ENCODE peak calls at places on chromosomes 7 and 10, in seven cellular contexts. J, L, X, B, T, S and G are unnamed samples.

GRCh38 chr7:50411333-50412028 is 38.7 kb downstream of the FIGNL1 start:
- DNase-seq in B (no peak), T (no peak), S (no peak), J (no peak), X (no peak), L (no peak), G (no peak)

GRCh38 chr10:63007112-63007511 is 126.0 kb upstream of the NRBF2 start:
- DNase-seq in J (no peak), X (no peak), S (no peak), B (no peak), T (no peak), L (no peak), G (no peak)

GRCh38 chr7:136133491-136133990 is 156.4 kb upstream of the MTPN start:
- DNase-seq in J (no peak), T (no peak), B (no peak), X (no peak), S (no peak), L (no peak), G (no peak)

GRCh38 chr10:109934958-109935793 is 11.9 kb upstream of the XPNPEP1 start:
- DNase-seq in J (no peak), T (peak), S (no peak), L (peak), B (no peak), X (no peak), G (no peak)

GRCh38 chr10:24247841-24248240 is 38.9 kb downstream of the KIAA1217 start:
- DNase-seq in T (no peak), L (no peak), B (no peak), S (no peak), X (no peak), J (no peak), G (no peak)

GRCh38 chr7:68020102-68020501 is 1023.5 kb downstream of the TYW1 start:
- DNase-seq in J (no peak), T (no peak), L (no peak), B (no peak), X (no peak), S (no peak), G (no peak)

GRCh38 chr7:598899-599298 is 79.3 kb upstream of the PDGFA start:
- DNase-seq in X (no peak), L (no peak), B (no peak), S (no peak), T (peak), J (no peak), G (no peak)

GRCh38 chr10:49136525-49136924 is 2.7 kb upstream of the FAM170B start:
- DNase-seq in J (no peak), B (no peak), T (no peak), L (no peak), S (no peak), X (no peak), G (no peak)

GRCh38 chr7:124738639-124739038 is 27.0 kb downstream of the GPR37 start:
- DNase-seq in B (no peak), L (no peak), J (no peak), S (no peak), X (no peak), T (no peak), G (no peak)

GRCh38 chr7:94375713-94376112 is 19.0 kb upstream of the COL1A2 start:
- DNase-seq in S (peak), L (peak), J (no peak), T (peak), B (no peak), X (no peak), G (no peak)

GRCh38 chr10:98134431-98135221 is at the start of gene R3HCC1L:
- DNase-seq in J (peak), T (peak), X (peak), S (peak), B (peak), L (peak), G (peak)

GRCh38 chr7:113698556-113699220 is 220.1 kb downstream of the PPP1R3A start:
- DNase-seq in J (no peak), L (peak), X (no peak), T (no peak), B (peak), S (no peak), G (no peak)

GRCh38 chr10:30817541-30817940 is 188.0 kb upstream of the LYZL2 start:
- DNase-seq in S (no peak), X (no peak), L (no peak), T (no peak), J (no peak), B (no peak), G (no peak)

GRCh38 chr7:17696422-17696821 is 243.9 kb downstream of the SNX13 start:
- DNase-seq in S (no peak), J (no peak), X (peak), B (peak), L (peak), T (peak), G (no peak)

GRCh38 chr10:15430969-15431791 is 60.1 kb upstream of the FAM171A1 start:
- DNase-seq in J (no peak), S (no peak), X (no peak), L (no peak), B (no peak), T (no peak), G (no peak)

GRCh38 chr7:53336133-53336532 is 300.7 kb downstream of the POM121L12 start:
- DNase-seq in B (no peak), X (no peak), L (no peak), S (no peak), J (no peak), T (no peak), G (no peak)

GRCh38 chr10:47046321-47047126 is 135.3 kb downstream of the PTPN20 start:
- DNase-seq in J (no peak), L (no peak), S (no peak), B (no peak), T (peak), X (no peak), G (peak)

GRCh38 chr7:91628742-91629141 is 251.8 kb downstream of the MTERF1 start:
- DNase-seq in J (no peak), B (no peak), L (no peak), T (no peak), X (no peak), S (no peak), G (no peak)

GRCh38 chr7:128829391-128830166 is 627 bp upstream of the FLNC start:
- DNase-seq in L (no peak), T (peak), B (no peak), X (no peak), S (peak), J (peak), G (peak)

GRCh38 chr10:122019414-122019975 is 30.5 kb downstream of the TACC2 start:
- DNase-seq in T (no peak), J (no peak), S (no peak), L (no peak), B (peak), X (peak), G (peak)

GRCh38 chr10:132643709-132644543 is 106.3 kb downstream of the INPP5A start:
- DNase-seq in S (no peak), L (no peak), B (no peak), T (no peak), X (no peak), J (no peak), G (no peak)

GRCh38 chr7:101486764-101487458 is 124.2 kb downstream of the COL26A1 start:
- DNase-seq in L (no peak), B (peak), S (no peak), X (no peak), J (peak), T (no peak), G (peak)

GRCh38 chr10:124632064-124632531 is 112.1 kb downstream of the FAM53B start:
- DNase-seq in S (no peak), J (no peak), X (no peak), T (peak), L (peak), B (no peak), G (peak)

GRCh38 chr10:116371737-116372136 is 47.5 kb downstream of the CCDC172 start:
- DNase-seq in L (no peak), X (no peak), S (no peak), T (no peak), J (no peak), B (no peak), G (no peak)

GRCh38 chr7:149731207-149731955 is 42.0 kb downstream of the ZNF467 start:
- DNase-seq in S (no peak), X (no peak), B (no peak), L (no peak), J (no peak), T (no peak), G (no peak)
- TF ChIP-seq POLR2A in S (no peak), X (no peak), B (no peak), L (no peak), J (no peak), T (no peak), G (no peak)

GRCh38 chr7:20330797-20331230 is at the start of gene ITGB8:
- DNase-seq in S (peak), B (peak), L (no peak), T (no peak), X (no peak), J (peak), G (no peak)

GRCh38 chr7:20328692-20329091 is 2.0 kb upstream of the ITGB8 start:
- DNase-seq in S (no peak), J (no peak), B (no peak), T (no peak), X (no peak), L (no peak), G (no peak)

GRCh38 chr7:20330176-20330796 is 414 bp upstream of the ITGB8 start:
- DNase-seq in J (peak), X (peak), S (peak), T (peak), L (peak), B (peak), G (peak)

GRCh38 chr7:20328027-20328426 is 2.7 kb upstream of the ITGB8 start:
- DNase-seq in T (no peak), S (no peak), B (no peak), L (no peak), J (no peak), X (no peak), G (no peak)

GRCh38 chr7:20329389-20330175 is 1.1 kb upstream of the ITGB8 start:
- DNase-seq in S (peak), X (peak), T (peak), L (peak), J (peak), B (peak), G (no peak)
- TF ChIP-seq POLR2A in S (no peak), X (peak), T (no peak), L (no peak), J (peak), B (peak), G (no peak)

GRCh38 chr7:43758029-43758860 is at the start of gene BLVRA:
- DNase-seq in T (peak), J (peak), B (peak), X (peak), S (peak), L (peak), G (peak)
- TF ChIP-seq POLR2A in T (no peak), J (peak), B (peak), X (no peak), S (peak), L (peak), G (no peak)

DNA sequence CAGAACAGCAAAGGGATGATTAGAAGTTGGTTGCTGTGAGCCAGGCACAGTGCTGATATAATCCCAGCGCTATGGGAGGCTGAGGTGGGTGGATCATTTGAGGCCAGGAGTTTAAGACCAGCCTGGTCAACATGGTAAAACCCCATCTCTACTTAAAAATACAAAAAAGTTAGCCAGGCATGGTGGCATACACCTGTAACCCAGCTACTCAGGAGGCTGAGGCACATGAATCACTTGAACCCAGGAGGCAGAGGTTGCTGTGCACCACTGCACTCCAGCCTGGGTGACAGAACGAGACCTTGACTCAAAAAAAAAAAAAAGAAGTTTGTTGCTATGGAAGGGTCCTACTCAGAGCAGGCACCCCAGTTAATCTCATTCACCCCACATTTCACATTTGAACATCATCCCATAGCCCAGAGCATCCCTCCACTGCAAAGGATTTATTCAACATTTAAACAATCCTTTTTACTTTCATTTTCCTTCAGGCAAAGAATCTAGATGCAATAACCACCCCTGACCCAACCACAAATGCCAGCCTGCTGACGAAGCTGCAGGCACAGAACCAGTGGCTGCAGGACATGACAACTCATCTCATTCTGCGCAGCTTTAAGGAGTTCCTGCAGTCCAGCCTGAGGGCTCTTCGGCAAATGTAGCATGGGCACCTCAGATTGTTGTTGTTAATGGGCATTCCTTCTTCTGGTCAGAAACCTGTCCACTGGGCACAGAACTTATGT is 4.1 kb downstream of the IL6 start:
- DNase-seq in T (no peak), X (no peak), B (peak), S (peak), L (no peak), J (no peak), G (no peak)
- TF ChIP-seq POLR2A in T (no peak), X (no peak), B (no peak), S (no peak), L (no peak), J (no peak), G (no peak)

DNA sequence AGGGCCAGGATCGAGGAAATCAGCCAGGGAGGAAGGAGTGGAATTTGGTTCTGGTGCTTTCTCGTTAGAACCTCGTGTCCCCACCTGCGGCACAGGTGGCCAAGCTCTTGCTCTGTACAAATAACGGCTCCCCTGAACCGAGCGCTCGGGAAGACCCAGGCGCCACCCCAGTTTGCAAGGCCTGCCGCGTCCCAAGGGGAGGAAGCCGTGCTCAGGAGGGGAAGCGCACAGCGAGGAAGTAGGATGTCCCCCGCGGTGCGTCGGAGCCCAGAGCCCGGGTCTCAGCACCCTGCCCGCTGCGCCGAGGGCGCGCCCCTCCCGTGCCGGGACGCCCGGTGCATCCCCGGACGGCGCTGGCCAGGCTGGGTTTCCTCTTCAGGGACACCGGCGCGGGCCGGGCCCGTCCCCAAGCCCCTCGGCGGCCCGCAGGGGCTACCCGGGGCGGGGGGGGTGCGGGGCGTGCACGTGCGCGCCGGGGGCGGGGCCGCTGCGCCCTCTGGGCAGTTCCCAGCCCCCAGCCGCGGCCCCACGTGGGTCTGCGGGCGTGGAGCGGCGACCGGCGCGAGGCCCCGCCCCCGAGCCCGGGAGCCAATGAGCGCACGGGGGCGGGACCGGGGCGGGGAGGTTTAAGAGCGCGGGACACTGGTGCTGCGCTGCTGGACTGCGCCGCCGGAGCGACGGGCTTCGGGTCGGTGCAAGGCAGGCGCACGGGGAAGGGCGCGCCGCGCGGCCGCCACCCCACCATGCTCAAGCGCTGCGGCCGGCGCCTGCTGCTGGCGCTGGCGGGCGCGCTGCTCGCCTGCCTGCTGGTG is at the start of gene LFNG:
- DNase-seq in J (peak), S (peak), X (peak), L (peak), B (peak), T (peak), G (peak)
- TF ChIP-seq POLR2A in J (peak), S (peak), X (peak), L (peak), B (peak), T (peak), G (peak)

GRCh38 chr10:100529473-100530298 is at the start of gene NDUFB8:
- DNase-seq in T (peak), X (peak), L (peak), B (peak), J (peak), S (peak), G (peak)
- TF ChIP-seq POLR2A in T (no peak), X (peak), L (peak), B (peak), J (peak), S (peak), G (peak)